ENCODE peak calls at places on chromosomes 16 and 17, in four cellular contexts. C, Q, L and Y are unnamed samples.

GRCh38 chr17:63275968-63276349 is 170.1 kb downstream of the CYB561 start:
- DNase-seq in C (no peak), Q (no peak), L (no peak), Y (no peak)

GRCh38 chr16:22638393-22639206 is 127.9 kb downstream of the NPIPB5 start:
- DNase-seq in C (no peak), Q (no peak), L (no peak), Y (no peak)

GRCh38 chr17:67052720-67053437 is 8.5 kb downstream of the CACNG1 start:
- DNase-seq in C (no peak), Q (no peak), L (no peak), Y (no peak)

GRCh38 chr16:10386517-10387377 is 886 bp downstream of the ATF7IP2 start:
- DNase-seq in C (no peak), Q (peak), L (peak), Y (peak)

GRCh38 chr16:55912022-55912421 is 36.8 kb upstream of the CES5A start:
- DNase-seq in C (no peak), Q (no peak), L (no peak), Y (no peak)

GRCh38 chr16:66649636-66650205 is 45.2 kb downstream of the CMTM3 start:
- DNase-seq in C (no peak), Q (no peak), L (no peak), Y (no peak)

GRCh38 chr16:87764600-87765472 is 950 bp downstream of the KLHDC4 start:
- DNase-seq in C (no peak), Q (no peak), L (no peak), Y (no peak)

GRCh38 chr16:57614546-57615343 is 13.7 kb upstream of the ADGRG1 start:
- DNase-seq in C (no peak), Q (no peak), L (no peak), Y (no peak)

GRCh38 chr17:57357392-57357784 is 101.1 kb downstream of the MSI2 start:
- DNase-seq in C (no peak), Q (no peak), L (no peak), Y (no peak)

GRCh38 chr16:29896841-29897240 is 2.5 kb downstream of the SEZ6L2 start:
- DNase-seq in C (no peak), Q (no peak), L (no peak), Y (no peak)

GRCh38 chr16:82031116-82032084 is 3.7 kb upstream of the HSD17B2 start:
- DNase-seq in C (peak), Q (peak), L (peak), Y (peak)

GRCh38 chr17:41133880-41134735 is 6.2 kb downstream of the KRTAP4-6 start:
- DNase-seq in C (no peak), Q (peak), L (no peak), Y (no peak)

GRCh38 chr17:31048780-31049179 is 46.0 kb upstream of the NF1 start:
- DNase-seq in C (no peak), Q (peak), L (no peak), Y (no peak)

GRCh38 chr16:66741131-66741900 is 10.1 kb downstream of the DYNC1LI2 start:
- DNase-seq in C (no peak), Q (peak), L (peak), Y (peak)

GRCh38 chr16:89957214-89957785 is 8.7 kb downstream of the DEF8 start:
- DNase-seq in C (no peak), Q (no peak), L (no peak), Y (no peak)

GRCh38 chr17:50117202-50118040 is 12.5 kb downstream of the SAMD14 start:
- DNase-seq in C (no peak), Q (peak), L (peak), Y (peak)

GRCh38 chr16:19136549-19137196 is 22.9 kb downstream of the ITPRIPL2 start:
- DNase-seq in C (no peak), Q (peak), L (peak), Y (no peak)

GRCh38 chr16:29926675-29927522 is 873 bp upstream of the KCTD13 start:
- DNase-seq in C (no peak), Q (peak), L (no peak), Y (no peak)

GRCh38 chr16:49463529-49463928 is 89.9 kb downstream of the C16orf78 start:
- DNase-seq in C (peak), Q (no peak), L (no peak), Y (no peak)

GRCh38 chr17:77694391-77695363 is 263.8 kb upstream of the TNRC6C start:
- DNase-seq in C (no peak), Q (no peak), L (no peak), Y (no peak)

GRCh38 chr17:48994548-48995331 is 2.4 kb upstream of the IGF2BP1 start:
- DNase-seq in C (no peak), Q (no peak), L (no peak), Y (no peak)

GRCh38 chr17:53150101-53150698 is 672.5 kb upstream of the KIF2B start:
- DNase-seq in C (no peak), Q (no peak), L (no peak), Y (peak)

GRCh38 chr17:12342609-12343248 is 322.1 kb downstream of the MAP2K4 start:
- DNase-seq in C (peak), Q (no peak), L (no peak), Y (peak)

GRCh38 chr17:55285340-55286301 is 20.9 kb downstream of the HLF start:
- DNase-seq in C (no peak), Q (peak), L (no peak), Y (no peak)

GRCh38 chr16:84500531-84500930 is 3.9 kb downstream of the MEAK7 start:
- DNase-seq in C (no peak), Q (no peak), L (no peak), Y (no peak)

GRCh38 chr16:88687676-88688012 is 1.3 kb upstream of the SNAI3 start:
- DNase-seq in C (no peak), Q (no peak), L (no peak), Y (no peak)

GRCh38 chr16:19377864-19378263 is 39.8 kb upstream of the TMC5 start:
- DNase-seq in C (no peak), Q (no peak), L (no peak), Y (peak)

GRCh38 chr17:73683788-73684582 is 39.7 kb upstream of the SDK2 start:
- DNase-seq in C (no peak), Q (no peak), L (no peak), Y (no peak)

GRCh38 chr16:14486520-14487303 is 143.3 kb downstream of the PARN start:
- DNase-seq in C (no peak), Q (peak), L (peak), Y (peak)

GRCh38 chr17:37025847-37026533 is 77.2 kb downstream of the AATF start:
- DNase-seq in C (no peak), Q (no peak), L (no peak), Y (no peak)

GRCh38 chr16:48117217-48118105 is 38.3 kb downstream of the ABCC12 start:
- DNase-seq in C (peak), Q (no peak), L (peak), Y (peak)

GRCh38 chr16:17296412-17296811 is 174.3 kb downstream of the XYLT1 start:
- DNase-seq in C (no peak), Q (no peak), L (no peak), Y (peak)

GRCh38 chr17:35065880-35066279 is 2.4 kb upstream of the RFFL start:
- DNase-seq in C (no peak), Q (no peak), L (no peak), Y (no peak)

GRCh38 chr17:78357177-78357586 is 2.7 kb downstream of the SOCS3 start:
- DNase-seq in C (no peak), Q (peak), L (peak), Y (no peak)

GRCh38 chr16:80738521-80738920 is 65.9 kb downstream of the CDYL2 start:
- DNase-seq in C (no peak), Q (no peak), L (no peak), Y (no peak)

GRCh38 chr16:53717577-53717976 is 13.6 kb downstream of the FTO start:
- DNase-seq in C (no peak), Q (no peak), L (no peak), Y (no peak)

DNA sequence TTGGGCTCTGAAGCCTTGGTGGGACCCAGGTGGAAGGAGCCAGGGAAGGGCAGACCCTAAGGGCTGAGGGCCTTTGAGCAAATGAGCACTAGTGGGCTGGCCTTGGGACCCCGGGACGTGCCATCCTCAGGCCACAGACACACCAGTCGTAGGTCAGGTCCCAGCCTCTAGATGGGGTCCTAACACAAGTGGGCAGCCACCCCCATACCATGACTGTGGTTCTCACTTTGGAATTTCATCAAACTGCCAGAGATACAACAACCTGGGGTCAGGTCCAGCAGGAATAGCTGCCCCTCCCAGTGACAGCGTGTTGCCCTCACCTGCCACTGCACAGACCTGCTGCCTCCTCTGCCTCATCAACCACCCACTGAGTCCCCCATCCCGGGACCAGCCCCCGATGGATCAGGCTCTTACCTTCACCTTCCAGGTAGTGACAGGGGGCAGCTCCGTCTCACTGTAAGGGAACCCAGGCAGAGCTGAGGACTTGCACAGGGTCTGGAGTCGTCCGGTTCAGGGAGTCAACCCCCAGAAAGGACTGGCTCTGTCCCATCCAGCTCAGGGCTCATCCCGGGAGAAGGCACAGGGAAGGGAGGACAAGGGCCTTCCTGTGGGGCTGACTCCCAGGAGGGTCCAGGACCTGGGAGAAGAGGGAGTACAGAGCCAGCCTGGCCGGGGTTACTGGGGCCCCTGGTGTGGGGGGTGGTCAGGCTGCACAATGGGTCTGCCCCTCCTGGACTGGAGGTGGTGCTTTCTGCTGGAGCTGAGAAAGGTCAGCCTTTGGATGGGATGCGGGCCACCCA is 40.0 kb downstream of the LGALS9 start:
- DNase-seq in C (no peak), Q (no peak), L (no peak), Y (peak)
- H4K8ac ChIP-seq in C (no peak), Q (no peak), L (no peak), Y (no peak)

DNA sequence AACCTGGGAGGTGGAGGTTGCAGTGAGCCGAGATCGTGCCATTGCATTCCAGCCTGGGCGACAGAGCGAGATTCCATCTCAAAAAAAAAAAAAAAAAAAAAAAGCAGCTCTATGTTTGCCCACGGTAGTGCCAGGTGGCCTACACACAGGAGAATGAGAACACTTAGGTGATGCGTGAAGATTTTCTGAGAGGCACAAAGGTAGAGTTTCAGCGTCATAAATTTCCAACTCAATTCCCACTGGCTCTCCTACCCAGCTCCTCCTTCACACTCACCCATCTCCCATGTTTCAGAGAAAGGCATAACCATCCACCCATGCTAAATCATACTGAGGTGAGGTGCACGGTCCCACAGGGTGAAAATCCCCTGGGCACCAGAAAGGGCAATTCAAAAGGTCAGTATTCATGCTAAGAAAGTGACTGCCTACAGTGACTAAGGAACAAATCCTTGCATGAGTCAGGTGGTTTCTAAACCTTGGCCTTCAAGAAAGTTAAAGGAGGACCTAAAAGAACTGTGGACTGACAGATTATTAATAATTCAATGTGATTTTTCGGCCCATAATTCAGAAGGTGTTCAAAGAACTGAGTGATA is 4.8 kb downstream of the DCAKD start:
- DNase-seq in C (no peak), Q (peak), L (peak), Y (no peak)
- H4K8ac ChIP-seq in C (no peak), Q (peak), L (no peak), Y (no peak)

DNA sequence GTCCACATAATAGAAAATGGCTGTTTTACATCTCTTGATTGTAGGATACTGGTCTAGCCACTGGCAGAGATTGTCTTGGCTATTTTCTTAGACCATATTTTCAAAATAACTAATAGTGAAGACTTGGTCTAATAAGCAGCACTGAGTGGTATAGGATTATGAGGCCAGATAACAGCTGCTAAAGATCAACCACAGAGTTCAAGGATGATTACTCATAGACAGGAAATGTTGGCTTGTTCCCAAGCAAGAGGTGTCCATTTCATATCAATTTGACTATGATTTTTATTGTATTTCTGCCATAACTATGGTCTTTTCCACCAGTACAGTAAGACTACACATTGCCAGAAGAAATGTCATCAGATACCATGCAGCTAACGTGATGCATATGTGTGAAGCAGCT is 693.4 kb downstream of the CDH11 start:
- DNase-seq in C (no peak), Q (peak), L (peak), Y (no peak)
- H4K8ac ChIP-seq in C (no peak), Q (no peak), L (no peak), Y (no peak)

GRCh38 chr17:82655038-82655479 is 6.8 kb upstream of the WDR45B start:
- DNase-seq in C (no peak), Q (no peak), L (no peak), Y (no peak)

GRCh38 chr17:82650723-82651122 is 2.5 kb upstream of the WDR45B start:
- DNase-seq in C (no peak), Q (no peak), L (no peak), Y (no peak)

GRCh38 chr17:82656266-82656665 is 8.0 kb upstream of the WDR45B start:
- DNase-seq in C (no peak), Q (no peak), L (no peak), Y (no peak)

GRCh38 chr17:82655523-82655922 is 7.3 kb upstream of the WDR45B start:
- DNase-seq in C (no peak), Q (no peak), L (no peak), Y (no peak)

DNA sequence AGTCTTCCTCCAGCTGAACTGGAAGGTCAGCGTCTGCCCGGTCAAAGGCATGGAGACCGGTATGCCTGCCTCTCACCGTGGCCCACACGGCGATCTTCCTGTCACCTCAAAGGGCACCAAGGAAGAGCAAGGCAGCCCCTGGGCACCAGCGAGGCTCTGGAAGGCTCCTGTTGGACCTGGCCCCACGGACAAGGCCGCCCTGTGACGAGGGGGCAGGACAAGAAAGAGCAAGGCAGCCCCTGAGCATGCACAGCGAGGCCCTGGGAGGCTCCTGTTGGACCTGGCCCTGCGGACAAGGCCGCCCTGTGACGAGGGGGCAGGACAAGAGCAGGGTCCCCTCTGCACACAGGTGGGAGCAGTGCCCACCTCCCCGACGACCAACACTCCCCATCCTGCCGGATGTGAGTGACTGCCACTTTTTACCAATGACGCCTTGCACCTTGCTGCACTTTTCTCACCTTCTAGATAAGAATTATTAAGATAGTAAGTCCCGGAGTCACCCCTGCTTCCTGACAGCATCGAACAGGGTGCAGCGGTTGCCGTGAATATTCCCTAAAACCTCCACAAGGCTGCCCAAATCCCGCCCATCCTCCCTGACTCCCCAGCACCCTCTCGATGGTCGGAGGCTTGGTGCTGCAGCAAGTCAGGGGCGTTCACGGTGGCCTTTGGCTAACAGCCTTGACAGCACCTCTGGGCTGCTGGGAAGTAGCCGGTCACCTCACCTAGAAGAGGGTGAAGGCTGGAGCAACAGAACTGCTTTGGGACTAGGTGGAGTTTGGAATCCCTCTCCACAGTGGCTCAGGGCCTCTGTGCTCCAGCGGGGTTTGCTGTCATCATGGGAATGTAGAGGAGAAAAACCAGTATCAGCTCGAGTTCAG is 5.6 kb upstream of the WDR45B start:
- DNase-seq in C (no peak), Q (no peak), L (no peak), Y (no peak)
- H4K8ac ChIP-seq in C (no peak), Q (no peak), L (no peak), Y (no peak)

DNA sequence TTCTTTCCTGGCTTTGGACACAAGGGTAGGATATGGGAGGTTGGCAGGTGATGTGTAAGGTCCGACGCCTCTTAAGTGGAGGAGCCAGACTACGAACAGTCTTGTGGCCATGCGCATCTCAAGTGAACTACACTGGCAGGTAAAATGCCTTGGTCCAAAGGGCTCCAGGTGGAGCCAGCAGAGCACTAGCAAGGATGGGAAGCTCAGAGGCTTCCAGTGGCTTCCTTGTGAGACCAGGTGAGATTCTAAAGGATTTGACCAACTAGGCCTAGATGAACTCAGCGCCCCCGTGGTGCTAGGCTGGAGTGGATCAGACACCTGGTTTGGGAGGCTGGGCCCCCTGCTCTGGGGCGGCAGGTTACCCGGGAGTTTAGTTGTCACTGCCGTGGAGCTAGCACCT is 984 bp upstream of the RPS2 start:
- DNase-seq in C (no peak), Q (no peak), L (no peak), Y (no peak)
- H4K8ac ChIP-seq in C (no peak), Q (peak), L (peak), Y (no peak)

GRCh38 chr17:206941-207560 is 25.6 kb upstream of the DOC2B start:
- DNase-seq in C (no peak), Q (no peak), L (no peak), Y (no peak)
- H4K8ac ChIP-seq in C (no peak), Q (no peak), L (no peak), Y (no peak)